ENCODE peak calls at places on chromosomes 12 and 14, in four cellular contexts. K, Z, M and O are unnamed samples.

GRCh38 chr14:67461341-67461985 is 27.1 kb downstream of the TMEM229B start:
- DNase-seq in Z (no peak), K (no peak), M (no peak), O (peak; percentile 63)

GRCh38 chr12:112904571-112904970 is 2.2 kb upstream of the OAS1 start:
- DNase-seq in M (no peak), Z (peak; percentile 5), K (peak; percentile 40), O (peak; percentile 80)

GRCh38 chr12:75389061-75389460 is 1.8 kb upstream of the GLIPR1L2 start:
- DNase-seq in Z (no peak), M (no peak), K (peak; percentile 42), O (peak; percentile 5)

GRCh38 chr12:62210422-62210821 is 49.8 kb upstream of the USP15 start:
- DNase-seq in M (no peak), Z (peak; percentile 57), K (peak; percentile 47), O (peak; percentile 64)

GRCh38 chr12:75564398-75564797 is 53.0 kb upstream of the KRR1 start:
- DNase-seq in Z (no peak), M (no peak), K (peak; percentile 57), O (peak; percentile 82)

GRCh38 chr12:107042801-107043200 is 50.5 kb downstream of the CRY1 start:
- DNase-seq in Z (no peak), K (no peak), M (no peak), O (no peak)

GRCh38 chr14:73759714-73760597 is 45.8 kb upstream of the PNMA1 start:
- DNase-seq in K (peak; percentile 99), M (peak; percentile 97), Z (peak; percentile 99), O (peak; percentile 99)

GRCh38 chr12:3538691-3539030 is 47.7 kb downstream of the PRMT8 start:
- DNase-seq in K (no peak), M (no peak), Z (no peak), O (no peak)

GRCh38 chr12:42691991-42692557 is 102.5 kb upstream of the PRICKLE1 start:
- DNase-seq in Z (no peak), M (no peak), K (no peak), O (peak; percentile 25)

GRCh38 chr12:29066061-29066588 is 83.0 kb upstream of the FAR2 start:
- DNase-seq in K (peak; percentile 74), M (no peak), Z (peak; percentile 85), O (peak; percentile 83)

GRCh38 chr12:92136021-92136735 is 9.5 kb downstream of the BTG1 start:
- DNase-seq in Z (no peak), M (no peak), K (no peak), O (no peak)
- H3K4me3 ChIP-seq in Z (peak overlapping the region; percentile 36), M (peak overlapping the region; percentile 87), K (no peak overlapping the region), O (no peak overlapping the region)

GRCh38 chr12:132145334-132145733 is 1.1 kb downstream of the NOC4L start:
- DNase-seq in M (no peak), Z (no peak), K (no peak), O (no peak)
- H3K4me3 ChIP-seq in M (peak overlapping the region; percentile 97), Z (peak overlapping the region; percentile 59), K (peak overlapping the region; percentile 81), O (peak overlapping the region; percentile 86)

DNA sequence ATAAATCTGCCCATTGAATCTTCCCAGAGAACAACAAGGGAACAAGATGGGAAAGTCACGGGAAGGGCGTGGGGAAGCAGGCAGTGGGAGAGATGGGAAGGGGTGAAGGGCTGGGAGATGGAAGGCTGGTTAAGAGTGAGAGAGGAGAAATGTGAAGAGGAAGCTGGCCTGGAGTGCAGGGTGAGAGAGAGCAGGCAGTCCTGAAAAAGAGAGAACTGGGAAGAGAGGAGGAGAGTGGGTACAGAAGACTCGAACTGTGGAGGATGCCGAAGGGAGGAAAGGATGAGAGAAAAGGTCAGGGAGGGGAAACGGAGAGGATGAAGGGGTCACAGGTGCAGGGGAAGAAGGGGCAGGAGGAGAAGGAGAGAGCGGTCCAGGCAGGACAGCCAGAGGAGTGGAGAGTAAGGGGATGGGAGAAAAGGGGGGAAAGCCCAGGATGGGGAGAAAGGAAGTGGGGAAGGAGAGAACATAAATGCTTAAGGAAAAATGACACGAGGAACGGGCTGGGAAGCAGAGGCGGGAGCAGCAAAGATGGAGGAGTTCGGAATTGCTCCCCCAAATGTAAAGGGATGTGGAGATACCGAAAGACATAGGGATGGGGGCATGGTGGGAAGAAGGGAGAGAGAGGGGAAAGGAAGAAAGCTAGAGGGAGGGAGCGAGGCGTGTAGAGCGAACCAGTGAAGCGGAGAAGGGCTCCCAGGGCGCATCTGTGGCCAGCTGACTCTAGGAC is 1.2 kb downstream of the PIANP start:
- DNase-seq in K (no peak), Z (no peak), M (no peak), O (no peak)
- H3K4me3 ChIP-seq in K (peak overlapping the region; percentile 42), Z (peak overlapping the region; percentile 55), M (peak overlapping the region; percentile 66), O (peak overlapping the region; percentile 35)

DNA sequence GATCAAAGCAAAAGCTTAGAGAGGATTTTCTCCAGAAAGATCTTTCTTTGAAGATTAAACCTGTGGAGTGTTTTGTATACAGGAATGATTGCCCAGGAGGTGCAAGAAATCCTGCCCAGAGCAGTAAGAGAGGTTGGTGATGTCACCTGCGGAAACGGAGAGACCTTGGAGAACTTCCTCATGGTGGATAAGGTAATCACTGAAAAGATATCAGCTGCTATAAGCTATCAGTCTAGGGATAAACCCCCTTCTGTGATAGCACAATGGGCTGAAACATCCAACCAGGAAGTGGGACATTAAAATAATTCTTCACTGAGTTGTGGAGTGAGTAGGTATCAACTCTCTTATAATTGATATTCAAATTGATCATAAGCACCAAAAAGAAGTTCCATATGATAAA is 85.7 kb downstream of the MYRFL start:
- DNase-seq in K (no peak), M (no peak), Z (no peak), O (no peak)
- H3K4me3 ChIP-seq in K (no peak overlapping the region), M (no peak overlapping the region), Z (no peak overlapping the region), O (no peak overlapping the region)

DNA sequence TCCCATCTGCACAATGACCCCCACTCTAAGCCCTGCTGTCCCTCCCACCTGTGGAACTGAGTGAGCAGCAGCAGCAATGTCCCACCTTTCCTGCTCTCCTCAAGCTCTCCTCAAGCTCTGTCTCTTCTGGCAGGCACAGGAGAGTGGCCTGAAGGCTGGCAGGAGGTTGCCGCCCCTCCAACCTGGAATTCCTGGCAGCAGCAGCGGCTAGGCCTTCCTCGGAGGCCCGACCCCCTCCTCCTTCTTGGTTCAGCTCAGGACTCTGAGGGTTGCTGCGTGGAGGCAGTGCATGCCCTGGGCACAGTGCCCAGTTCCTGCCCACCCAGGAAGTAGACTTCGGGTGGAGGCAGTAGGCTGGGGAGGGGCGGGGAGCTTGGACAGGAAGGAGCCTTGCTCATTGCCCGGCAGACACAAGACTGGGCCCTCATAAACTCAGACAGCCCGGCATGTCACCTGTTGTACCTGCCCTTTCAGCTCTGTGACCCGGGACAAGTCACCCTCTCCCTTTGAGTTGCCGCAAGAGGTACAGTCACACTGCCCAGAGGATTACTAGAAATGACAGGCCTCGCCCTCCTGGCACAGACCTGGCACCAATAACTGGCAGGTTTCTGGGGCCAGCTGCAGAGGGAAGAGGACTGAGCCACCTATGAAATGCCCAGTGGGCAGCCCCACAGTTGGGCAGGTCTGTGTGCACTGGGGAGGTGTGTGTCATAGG is 2.1 kb upstream of the SERPINA1 start:
- DNase-seq in K (no peak), M (no peak), Z (no peak), O (no peak)
- H3K4me3 ChIP-seq in K (no peak overlapping the region), M (no peak overlapping the region), Z (no peak overlapping the region), O (no peak overlapping the region)

GRCh38 chr14:56581041-56581727 is 1.6 kb downstream of the TMEM260 start:
- DNase-seq in Z (no peak), K (no peak), M (no peak), O (no peak)
- H3K4me3 ChIP-seq in Z (peak overlapping the region; percentile 98), K (no peak overlapping the region), M (peak overlapping the region; percentile 90), O (no peak overlapping the region)

DNA sequence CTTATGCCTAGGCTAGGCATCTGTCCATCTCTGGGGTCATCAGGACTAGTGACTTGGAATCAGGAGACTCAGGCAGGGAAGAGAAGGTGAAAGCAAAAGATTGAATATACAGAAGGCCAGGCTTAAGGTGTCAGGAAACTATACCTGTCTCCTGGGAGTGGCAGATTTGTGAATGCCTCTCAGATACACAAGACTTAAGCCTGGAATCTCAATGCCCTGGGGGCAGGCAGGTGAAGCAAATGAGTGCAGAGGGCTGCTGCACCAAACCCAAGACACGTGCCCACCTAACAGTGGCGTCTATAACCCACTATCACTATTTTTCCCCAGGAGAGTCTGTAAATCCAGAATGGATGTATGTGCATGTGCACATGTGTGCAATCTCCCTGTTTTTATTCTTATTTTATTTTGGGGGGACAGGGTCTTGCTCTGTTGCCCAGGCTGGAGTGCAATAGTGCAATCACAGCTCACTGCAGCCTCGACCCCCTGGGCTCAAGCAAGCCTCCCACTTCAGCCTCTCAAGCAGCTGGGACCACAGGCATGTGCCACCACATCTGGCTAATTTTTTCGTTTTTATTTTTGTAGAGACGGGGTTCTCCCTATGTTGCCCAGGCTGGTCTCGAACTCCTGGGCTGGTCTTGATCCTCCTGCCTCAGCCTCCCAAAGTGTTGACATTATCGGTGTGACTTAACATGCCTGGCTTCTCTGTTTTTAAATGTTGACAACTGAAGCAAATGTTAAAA is 31.9 kb upstream of the FOS start:
- DNase-seq in K (no peak), M (no peak), Z (no peak), O (no peak)
- H3K4me3 ChIP-seq in K (no peak overlapping the region), M (no peak overlapping the region), Z (no peak overlapping the region), O (no peak overlapping the region)

GRCh38 chr12:85280138-85280983 is at the start of gene ALX1:
- DNase-seq in K (peak; percentile 44), M (no peak), Z (peak; percentile 44), O (peak; percentile 35)

GRCh38 chr12:85280984-85281946 is 1.2 kb downstream of the ALX1 start:
- DNase-seq in M (no peak), K (peak; percentile 33), Z (peak; percentile 39), O (no peak)

GRCh38 chr12:85278598-85279448 is 1.2 kb upstream of the ALX1 start:
- DNase-seq in Z (no peak), M (no peak), K (peak; percentile 19), O (no peak)

GRCh38 chr12:85277900-85278597 is 2.0 kb upstream of the ALX1 start:
- DNase-seq in K (peak; percentile 22), Z (no peak), M (no peak), O (no peak)

DNA sequence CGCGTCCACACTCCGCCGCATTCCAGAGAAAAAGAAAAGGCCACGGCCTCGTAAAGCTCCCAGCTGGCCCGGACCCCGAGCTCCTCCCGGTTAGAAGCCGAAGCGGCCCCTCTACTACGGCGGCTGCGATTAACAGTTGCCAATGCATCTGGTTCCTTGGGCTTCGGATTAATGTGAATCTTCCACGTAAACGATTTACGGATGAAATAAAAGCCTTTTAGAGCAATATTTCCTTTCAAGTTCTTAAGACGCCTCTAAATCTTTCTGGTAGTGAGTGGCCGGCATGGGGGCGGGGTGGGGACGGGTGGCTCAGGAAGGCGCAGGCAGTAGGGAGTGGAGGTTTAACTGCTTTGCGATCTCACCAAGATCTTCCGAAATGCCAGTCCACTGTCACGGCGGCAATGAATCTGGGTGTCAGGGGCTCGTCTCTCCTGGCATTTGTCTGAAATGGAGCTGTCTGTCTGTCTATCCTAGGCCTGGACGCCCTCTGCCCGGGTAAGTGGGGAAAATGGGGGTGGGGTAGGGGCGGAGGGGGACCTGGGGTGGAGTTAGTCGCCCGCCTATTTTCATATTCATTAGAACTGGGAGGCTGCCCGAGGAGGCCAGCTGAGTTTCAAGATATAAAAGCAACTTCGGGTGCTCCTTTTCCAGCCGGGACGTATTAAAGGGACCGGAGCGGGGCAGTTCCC is 427 bp upstream of the ALX1 start:
- DNase-seq in M (no peak), K (peak; percentile 29), Z (no peak), O (no peak)
- H3K4me3 ChIP-seq in M (no peak overlapping the region), K (peak overlapping the region; percentile 38), Z (peak overlapping the region; percentile 65), O (peak overlapping the region; percentile 39)

GRCh38 chr14:104138098-104138890 is at the start of gene KIF26A:
- DNase-seq in Z (no peak), K (no peak), M (no peak), O (no peak)
- H3K4me3 ChIP-seq in Z (no peak within 1 kb of the TSS), K (peak within 1 kb of the TSS; percentile 5), M (peak within 1 kb of the TSS; percentile 62), O (no peak within 1 kb of the TSS)